ENCODE peak calls at places on chromosome 11, in eight cellular contexts. H, L, O, E, S, I, K and T are unnamed samples.

GRCh38 chr11:113859665-113860064 is 15.7 kb downstream of the USP28 start:
- DNase-seq in H (no peak), L (no peak), O (no peak), E (no peak), S (no peak), I (no peak), K (no peak), T (no peak)

GRCh38 chr11:35622070-35622469 is 3.8 kb downstream of the FJX1 start:
- DNase-seq in H (no peak), L (no peak), O (no peak), E (no peak), S (no peak), I (no peak), K (no peak), T (no peak)

GRCh38 chr11:59616396-59616982 is 915 bp upstream of the OSBP start:
- DNase-seq in H (no peak), L (peak; percentile 97), O (no peak), E (peak; percentile 97), S (peak; percentile 4), I (no peak), K (no peak), T (peak; percentile 98)

GRCh38 chr11:123628936-123629683 is 25.3 kb downstream of the SCN3B start:
- DNase-seq in H (no peak), L (peak; percentile 55), O (no peak), E (peak; percentile 86), S (no peak), I (peak; percentile 97), K (no peak), T (no peak)

GRCh38 chr11:72617080-72617744 is 57.0 kb downstream of the PDE2A start:
- DNase-seq in H (no peak), L (no peak), O (no peak), E (peak; percentile 56), S (no peak), I (peak; percentile 52), K (no peak), T (no peak)

GRCh38 chr11:132994038-132994502 is 538.2 kb downstream of the OPCML start:
- DNase-seq in H (no peak), L (no peak), O (no peak), E (no peak), S (no peak), I (no peak), K (no peak), T (no peak)

GRCh38 chr11:17596711-17597110 is 49.7 kb downstream of the OTOG start:
- DNase-seq in H (no peak), L (no peak), O (no peak), E (no peak), S (no peak), I (peak; percentile 1), K (no peak), T (peak; percentile 26)

GRCh38 chr11:84524422-84525051 is 1102.6 kb downstream of the DLG2 start:
- DNase-seq in H (no peak), L (no peak), O (no peak), E (no peak), S (no peak), I (no peak), K (no peak), T (no peak)

GRCh38 chr11:115238086-115238485 is 266.1 kb downstream of the CADM1 start:
- DNase-seq in H (no peak), L (no peak), O (no peak), E (no peak), S (no peak), I (no peak), K (no peak), T (no peak)

GRCh38 chr11:116530705-116531104 is 242.1 kb downstream of the BUD13 start:
- DNase-seq in H (no peak), L (no peak), O (no peak), E (no peak), S (no peak), I (no peak), K (no peak), T (no peak)

GRCh38 chr11:17414317-17414737 is 25.9 kb upstream of the KCNJ11 start:
- DNase-seq in H (no peak), L (peak; percentile 26), O (no peak), E (no peak), S (no peak), I (no peak), K (no peak), T (no peak)

GRCh38 chr11:76147106-76147735 is 59.1 kb downstream of the WNT11 start:
- DNase-seq in H (no peak), L (no peak), O (no peak), E (no peak), S (no peak), I (no peak), K (no peak), T (no peak)

GRCh38 chr11:128323381-128323780 is 264.0 kb downstream of the ETS1 start:
- DNase-seq in H (no peak), L (no peak), O (no peak), E (no peak), S (no peak), I (no peak), K (peak; percentile 55), T (no peak)

GRCh38 chr11:43987384-43988039 is 45.1 kb downstream of the C11orf96 start:
- DNase-seq in H (peak; percentile 64), L (peak; percentile 89), O (no peak), E (peak; percentile 96), S (no peak), I (peak; percentile 97), K (no peak), T (peak; percentile 76)

GRCh38 chr11:112073941-112074811 is at the start of the genes NKAPD1 and PIH1D2:
- DNase-seq in H (peak; percentile 64), L (peak; percentile 74), O (peak; percentile 71), E (peak; percentile 81), S (peak; percentile 79), I (peak; percentile 77), K (peak; percentile 91), T (peak; percentile 88)
- H3K9me3 ChIP-seq in H (no peaks in the 10 kb centered on the region), L (no peaks in the 10 kb centered on the region), O (no peaks in the 10 kb centered on the region), E (no peaks in the 10 kb centered on the region), S (no peaks in the 10 kb centered on the region), I (no peaks in the 10 kb centered on the region), K (no peaks in the 10 kb centered on the region), T (no peaks in the 10 kb centered on the region)

GRCh38 chr11:2147391-2147790 is 8.2 kb upstream of the IGF2 start:
- DNase-seq in H (no peak), L (no peak), O (no peak), E (no peak), S (no peak), I (no peak), K (no peak), T (no peak)

GRCh38 chr11:2150206-2150847 is 10.7 kb downstream of the INS start:
- DNase-seq in H (no peak), L (no peak), O (no peak), E (no peak), S (peak; percentile 67), I (no peak), K (no peak), T (no peak)

GRCh38 chr11:2151500-2152257 is 9.3 kb downstream of the INS start:
- DNase-seq in H (peak; percentile 83), L (no peak), O (peak; percentile 68), E (peak; percentile 74), S (peak; percentile 83), I (peak; percentile 86), K (peak; percentile 86), T (peak; percentile 73)

GRCh38 chr11:2148253-2149000 is 9.2 kb upstream of the IGF2 start:
- DNase-seq in H (no peak), L (no peak), O (no peak), E (no peak), S (no peak), I (no peak), K (no peak), T (no peak)

DNA sequence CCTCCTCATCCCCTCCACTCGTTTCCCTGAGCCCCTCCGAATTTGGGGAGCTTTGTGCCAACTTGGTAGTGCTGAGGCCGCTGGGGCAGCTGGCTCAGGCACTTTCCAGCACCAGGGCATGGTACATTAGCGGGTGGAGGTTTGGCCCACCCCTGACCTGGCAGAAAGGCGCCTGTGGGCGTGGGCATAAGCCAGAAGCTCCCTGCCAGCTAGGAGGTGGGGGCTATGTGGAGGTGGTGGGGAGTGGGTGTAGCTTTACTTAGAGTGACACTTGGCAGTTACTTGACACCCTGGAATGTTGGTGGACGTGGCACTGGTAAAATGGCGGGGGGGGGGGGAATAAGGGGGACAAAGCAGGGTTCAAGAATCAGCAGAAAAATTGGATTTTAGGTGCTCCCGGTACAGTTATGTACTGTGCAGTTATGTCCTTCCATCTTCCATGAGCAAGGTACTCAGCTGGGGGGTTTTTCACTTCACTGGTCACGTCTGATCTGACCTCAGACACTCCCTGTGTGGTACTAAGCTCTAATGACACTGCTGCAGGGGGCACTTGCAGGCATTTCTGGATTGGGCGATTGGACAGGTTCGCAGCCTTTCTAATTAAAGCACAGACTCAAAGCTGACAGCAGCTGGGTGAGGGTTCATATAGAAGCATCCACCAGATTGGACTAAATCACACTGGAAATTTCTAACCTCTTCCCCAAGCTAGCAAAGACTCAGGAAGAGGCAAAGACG is 10.4 kb upstream of the IGF2 start:
- DNase-seq in H (no peak), L (no peak), O (no peak), E (no peak), S (no peak), I (no peak), K (no peak), T (no peak)
- H3K27me3 ChIP-seq in H (peaks cover 66% of the 10 kb centered on the region), L (no peaks in the 10 kb centered on the region), O (peaks cover 12% of the 10 kb centered on the region), E (no peaks in the 10 kb centered on the region), S (peaks cover 27% of the 10 kb centered on the region), I (peaks cover 20% of the 10 kb centered on the region), K (peaks cover 29% of the 10 kb centered on the region), T (peaks cover 44% of the 10 kb centered on the region)

DNA sequence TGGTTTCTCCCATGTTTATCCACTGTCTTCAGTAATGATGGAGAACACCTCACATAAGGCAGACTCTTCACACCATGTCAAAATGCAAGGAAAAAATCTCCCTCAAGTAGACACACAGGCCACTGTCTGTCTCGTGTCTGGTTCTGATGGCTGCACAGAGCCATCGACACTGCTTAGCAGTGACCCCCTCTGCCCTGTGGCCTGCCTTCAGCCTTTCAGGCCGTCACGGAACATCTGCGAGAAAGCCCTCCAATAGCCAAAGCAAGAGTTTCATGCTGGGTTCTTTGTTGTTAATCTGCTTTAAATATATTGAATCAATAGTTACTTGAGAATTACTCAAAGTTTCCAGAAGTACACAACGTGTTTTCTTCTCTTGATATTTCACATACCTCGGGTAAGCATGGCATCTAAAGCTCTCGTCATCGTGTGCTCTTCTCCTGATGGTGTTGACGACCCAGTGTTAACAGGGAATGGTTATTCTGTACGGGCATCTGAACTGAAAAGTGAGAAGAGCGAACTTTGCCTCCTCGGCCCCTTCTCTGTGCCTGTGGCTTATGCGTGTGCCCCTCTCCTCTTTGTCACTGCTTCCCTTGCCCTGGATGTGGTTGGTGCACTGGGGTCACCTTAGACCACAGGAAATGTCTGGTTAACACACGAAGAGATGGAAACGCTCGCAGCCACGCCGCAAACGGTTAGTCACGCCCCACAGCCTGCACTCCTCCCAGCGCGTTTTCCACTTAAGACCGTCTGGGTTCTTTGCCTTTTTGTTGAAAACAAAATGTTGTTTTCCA is 33.4 kb upstream of the CTTN start:
- DNase-seq in H (no peak), L (no peak), O (peak; percentile 45), E (no peak), S (no peak), I (no peak), K (peak; percentile 76), T (no peak)
- H3K4me3 ChIP-seq in H (no peak overlapping the region), L (no peak overlapping the region), O (no peak overlapping the region), E (no peak overlapping the region), S (no peak overlapping the region), I (no peak overlapping the region), K (peak overlapping the region; percentile 40), T (no peak overlapping the region)

DNA sequence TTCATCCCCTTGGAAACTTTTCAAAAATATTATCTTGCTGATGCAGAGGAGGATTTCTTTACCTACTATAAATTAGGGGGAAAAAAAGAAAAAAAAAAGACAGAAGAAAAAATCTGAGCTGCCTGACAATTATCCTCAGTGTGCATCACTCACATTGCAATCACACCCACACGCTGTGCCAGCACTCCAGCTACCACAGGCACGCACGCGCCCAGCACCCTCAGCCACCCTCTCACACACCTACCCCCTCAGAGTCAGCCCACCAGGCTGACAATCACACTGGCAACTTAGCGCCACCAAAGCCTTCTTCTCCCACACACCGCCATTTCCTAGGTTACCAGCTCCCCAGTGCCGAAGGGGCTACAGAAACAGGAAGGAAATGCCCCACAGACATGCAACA is 236.1 kb downstream of the KCNA4 start:
- DNase-seq in H (no peak), L (no peak), O (no peak), E (no peak), S (no peak), I (no peak), K (no peak), T (peak; percentile 28)
- H3K9me3 ChIP-seq in H (no peaks in the 10 kb centered on the region), L (no peaks in the 10 kb centered on the region), O (no peaks in the 10 kb centered on the region), E (no peaks in the 10 kb centered on the region), S (no peaks in the 10 kb centered on the region), I (no peaks in the 10 kb centered on the region), K (no peaks in the 10 kb centered on the region), T (no peaks in the 10 kb centered on the region)